ENCODE peak calls at places on chromosome 18, in eight cellular contexts. K, P, S, R, C, G, J and M are unnamed samples.

GRCh38 chr18:35178260-35178659 is 62.6 kb upstream of the ZNF397 start:
- DNase-seq in K (no peak), P (peak), S (peak), R (no peak), C (no peak), G (no peak), J (no peak), M (no peak)

GRCh38 chr18:61551586-61551985 is 218.4 kb downstream of the CDH20 start:
- DNase-seq in K (no peak), P (peak), S (peak), R (peak), C (peak), G (no peak), J (no peak), M (no peak)

GRCh38 chr18:46337206-46337710 is 233.1 kb downstream of the HAUS1 start:
- DNase-seq in K (no peak), P (no peak), S (no peak), R (no peak), C (no peak), G (no peak), J (no peak), M (no peak)

GRCh38 chr18:10270160-10270571 is 184.3 kb upstream of the APCDD1 start:
- DNase-seq in K (no peak), P (peak), S (no peak), R (no peak), C (no peak), G (no peak), J (no peak), M (no peak)

GRCh38 chr18:35478520-35479435 is 19.0 kb downstream of the INO80C start:
- DNase-seq in K (no peak), P (peak), S (no peak), R (no peak), C (peak), G (peak), J (no peak), M (no peak)

GRCh38 chr18:23958036-23958435 is 56.5 kb upstream of the TTC39C start:
- DNase-seq in K (no peak), P (no peak), S (no peak), R (no peak), C (no peak), G (peak), J (peak), M (no peak)

GRCh38 chr18:22872894-22873537 is 60.1 kb upstream of the RBBP8 start:
- DNase-seq in K (no peak), P (peak), S (no peak), R (no peak), C (peak), G (no peak), J (no peak), M (no peak)

GRCh38 chr18:68778280-68778875 is 19.5 kb upstream of the CCDC102B start:
- DNase-seq in K (no peak), P (peak), S (no peak), R (no peak), C (no peak), G (no peak), J (no peak), M (no peak)

GRCh38 chr18:46239998-46240397 is 135.8 kb downstream of the HAUS1 start:
- DNase-seq in K (no peak), P (no peak), S (no peak), R (no peak), C (no peak), G (no peak), J (no peak), M (no peak)

GRCh38 chr18:53864758-53865157 is 359.7 kb downstream of the MBD2 start:
- DNase-seq in K (no peak), P (no peak), S (no peak), R (no peak), C (no peak), G (no peak), J (no peak), M (no peak)

GRCh38 chr18:30862900-30863299 is 179.6 kb downstream of the DSC3 start:
- DNase-seq in K (no peak), P (no peak), S (no peak), R (no peak), C (no peak), G (no peak), J (no peak), M (no peak)

GRCh38 chr18:23133860-23134779 is 1.2 kb upstream of the CABLES1 start:
- DNase-seq in K (peak), P (no peak), S (no peak), R (no peak), C (peak), G (peak), J (no peak), M (peak)

GRCh38 chr18:3457261-3457724 is 7.3 kb downstream of the TGIF1 start:
- DNase-seq in K (no peak), P (no peak), S (no peak), R (no peak), C (peak), G (no peak), J (no peak), M (no peak)

GRCh38 chr18:11581286-11581685 is 28.1 kb upstream of the SLC35G4 start:
- DNase-seq in K (no peak), P (no peak), S (no peak), R (no peak), C (no peak), G (no peak), J (no peak), M (no peak)

GRCh38 chr18:70468861-70469570 is 180.2 kb downstream of the SOCS6 start:
- DNase-seq in K (no peak), P (no peak), S (no peak), R (no peak), C (no peak), G (no peak), J (no peak), M (no peak)

GRCh38 chr18:68150976-68151375 is 563.9 kb downstream of the TMX3 start:
- DNase-seq in K (no peak), P (no peak), S (no peak), R (no peak), C (no peak), G (no peak), J (no peak), M (no peak)

GRCh38 chr18:70287731-70288130 is 1.1 kb upstream of the SOCS6 start:
- DNase-seq in K (no peak), P (no peak), S (no peak), R (no peak), C (no peak), G (no peak), J (no peak), M (no peak)

GRCh38 chr18:22753130-22753831 is 179.8 kb upstream of the RBBP8 start:
- DNase-seq in K (no peak), P (no peak), S (no peak), R (no peak), C (no peak), G (no peak), J (no peak), M (no peak)

GRCh38 chr18:50286391-50287027 is 983 bp downstream of the CXXC1 start:
- DNase-seq in K (no peak), P (peak), S (no peak), R (no peak), C (peak), G (peak), J (peak), M (no peak)

GRCh38 chr18:23809411-23809810 is 120.2 kb downstream of the LAMA3 start:
- DNase-seq in K (no peak), P (no peak), S (no peak), R (no peak), C (no peak), G (no peak), J (no peak), M (no peak)

GRCh38 chr18:69948919-69949537 is 1.4 kb upstream of the CD226 start:
- DNase-seq in K (peak), P (peak), S (no peak), R (no peak), C (no peak), G (no peak), J (no peak), M (no peak)

GRCh38 chr18:58409802-58410445 is 219.0 kb downstream of the ALPK2 start:
- DNase-seq in K (no peak), P (no peak), S (no peak), R (no peak), C (no peak), G (no peak), J (no peak), M (no peak)

GRCh38 chr18:23094411-23095165 is 40.7 kb upstream of the CABLES1 start:
- DNase-seq in K (no peak), P (no peak), S (no peak), R (no peak), C (no peak), G (no peak), J (no peak), M (no peak)

GRCh38 chr18:69557246-69557781 is 156.6 kb downstream of the DOK6 start:
- DNase-seq in K (no peak), P (no peak), S (no peak), R (no peak), C (no peak), G (no peak), J (no peak), M (no peak)

DNA sequence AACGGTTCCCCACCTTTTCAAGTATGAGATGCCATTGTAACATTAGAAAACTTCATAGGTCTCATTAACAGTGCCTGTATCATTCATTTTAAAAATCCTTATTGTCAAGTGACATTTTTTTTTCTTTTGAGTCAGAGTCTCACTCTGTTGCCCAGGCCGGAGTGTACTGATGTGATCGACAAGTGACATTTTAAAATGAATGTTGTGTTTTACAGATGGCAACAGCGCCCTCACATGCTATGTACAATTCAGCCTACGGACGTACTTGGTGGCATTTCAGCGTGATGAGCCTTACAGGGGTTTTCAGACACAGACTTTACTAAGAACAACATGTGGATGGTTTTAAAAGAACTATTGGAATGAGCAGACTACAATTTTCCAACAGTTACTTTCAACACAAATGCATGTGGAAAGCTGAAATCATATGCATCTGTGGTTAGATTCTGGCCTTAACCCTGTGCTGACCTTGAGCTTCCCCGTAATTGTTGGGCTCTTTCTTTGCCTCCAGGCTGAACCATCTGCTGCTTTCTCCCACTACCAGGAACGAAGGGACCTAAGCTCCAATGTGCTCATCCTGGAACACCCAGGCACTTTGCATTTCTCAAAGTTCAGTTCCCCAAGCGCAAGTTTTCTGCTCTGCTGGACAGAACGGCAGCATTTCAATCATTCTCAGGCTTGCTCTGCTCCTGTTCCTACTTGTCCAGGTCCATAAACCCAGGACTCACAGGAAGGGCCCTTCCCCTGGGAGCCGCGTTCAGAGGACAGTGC is 119.9 kb upstream of the NDUFV2 start:
- DNase-seq in K (no peak), P (peak), S (peak), R (peak), C (peak), G (no peak), J (no peak), M (peak)
- TF ChIP-seq CTCF in K (peak), P (peak), S (peak), R (peak), C (peak), G (no peak), J (peak), M (peak)

GRCh38 chr18:56286775-56287174 is 351.6 kb downstream of the TXNL1 start:
- DNase-seq in K (no peak), P (peak), S (peak), R (peak), C (no peak), G (no peak), J (no peak), M (no peak)

GRCh38 chr18:56296381-56296780 is 342.0 kb downstream of the TXNL1 start:
- DNase-seq in K (no peak), P (no peak), S (no peak), R (no peak), C (no peak), G (no peak), J (no peak), M (no peak)

GRCh38 chr18:56294484-56295183 is 343.8 kb downstream of the TXNL1 start:
- DNase-seq in K (no peak), P (no peak), S (no peak), R (no peak), C (no peak), G (no peak), J (no peak), M (no peak)

GRCh38 chr18:56289381-56289780 is 349.0 kb downstream of the TXNL1 start:
- DNase-seq in K (no peak), P (no peak), S (no peak), R (no peak), C (no peak), G (no peak), J (no peak), M (no peak)

DNA sequence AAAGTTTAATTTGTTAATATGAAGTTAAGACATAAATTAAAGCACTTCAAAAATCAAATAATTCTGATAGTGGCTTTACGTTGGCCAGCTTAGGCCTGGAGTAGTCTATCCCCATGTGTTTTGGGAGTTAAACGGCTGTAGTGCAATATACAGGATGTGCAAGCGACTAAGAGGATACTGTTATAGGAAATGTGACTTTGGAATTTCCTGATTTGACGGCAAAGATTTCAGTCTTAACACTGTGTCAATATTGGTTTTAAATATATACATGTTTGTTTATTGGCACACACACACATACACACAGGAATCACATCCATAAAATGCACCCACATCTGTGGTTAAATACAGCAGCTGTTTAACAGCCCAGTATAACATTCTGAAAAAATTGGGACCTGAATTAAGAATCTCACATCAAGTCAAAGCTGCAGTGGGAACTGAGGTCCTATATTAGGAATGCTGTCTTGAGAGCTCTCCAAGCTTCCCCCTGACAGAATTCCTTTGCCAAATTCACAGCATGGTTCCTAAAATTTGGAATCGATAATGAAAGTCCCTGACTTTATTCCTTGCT is 347.1 kb downstream of the TXNL1 start:
- DNase-seq in K (no peak), P (peak), S (no peak), R (no peak), C (no peak), G (no peak), J (no peak), M (no peak)
- H3K4me3 ChIP-seq in K (no peak), P (no peak), S (no peak), R (no peak), C (no peak), G (no peak), J (no peak), M (no peak)

GRCh38 chr18:75314117-75314516 is 103.5 kb downstream of the TSHZ1 start:
- DNase-seq in K (no peak), P (no peak), S (no peak), R (no peak), C (no peak), G (no peak), J (no peak), M (no peak)

GRCh38 chr18:75304678-75305557 is 94.3 kb downstream of the TSHZ1 start:
- DNase-seq in K (no peak), P (no peak), S (no peak), R (no peak), C (no peak), G (no peak), J (no peak), M (no peak)

GRCh38 chr18:75305984-75306383 is 95.4 kb downstream of the TSHZ1 start:
- DNase-seq in K (no peak), P (no peak), S (no peak), R (no peak), C (no peak), G (no peak), J (no peak), M (no peak)

GRCh38 chr18:75307530-75307929 is 96.9 kb downstream of the TSHZ1 start:
- DNase-seq in K (no peak), P (no peak), S (no peak), R (no peak), C (no peak), G (no peak), J (no peak), M (no peak)

GRCh38 chr18:75309564-75309963 is 99.0 kb downstream of the TSHZ1 start:
- DNase-seq in K (no peak), P (no peak), S (no peak), R (no peak), C (no peak), G (no peak), J (no peak), M (no peak)
- TF ChIP-seq CTCF in K (no peak), P (no peak), S (no peak), R (no peak), C (no peak), G (no peak), J (no peak), M (no peak)

GRCh38 chr18:13500891-13501887 is 225.2 kb downstream of the FAM210A start:
- DNase-seq in K (no peak), P (peak), S (no peak), R (peak), C (peak), G (no peak), J (peak), M (no peak)
- H3K4me3 ChIP-seq in K (no peak), P (no peak), S (no peak), R (no peak), C (peak), G (no peak), J (peak), M (no peak)

GRCh38 chr18:79221136-79221535 is 151.9 kb downstream of the ATP9B start:
- DNase-seq in K (no peak), P (no peak), S (no peak), R (no peak), C (no peak), G (no peak), J (no peak), M (no peak)

GRCh38 chr18:79217979-79218604 is 148.9 kb downstream of the ATP9B start:
- DNase-seq in K (no peak), P (no peak), S (no peak), R (no peak), C (no peak), G (no peak), J (peak), M (no peak)

GRCh38 chr18:79216176-79216575 is 147.0 kb downstream of the ATP9B start:
- DNase-seq in K (no peak), P (no peak), S (no peak), R (no peak), C (no peak), G (no peak), J (no peak), M (no peak)

GRCh38 chr18:79222790-79223189 is 153.6 kb downstream of the ATP9B start:
- DNase-seq in K (no peak), P (no peak), S (no peak), R (no peak), C (no peak), G (no peak), J (no peak), M (no peak)

DNA sequence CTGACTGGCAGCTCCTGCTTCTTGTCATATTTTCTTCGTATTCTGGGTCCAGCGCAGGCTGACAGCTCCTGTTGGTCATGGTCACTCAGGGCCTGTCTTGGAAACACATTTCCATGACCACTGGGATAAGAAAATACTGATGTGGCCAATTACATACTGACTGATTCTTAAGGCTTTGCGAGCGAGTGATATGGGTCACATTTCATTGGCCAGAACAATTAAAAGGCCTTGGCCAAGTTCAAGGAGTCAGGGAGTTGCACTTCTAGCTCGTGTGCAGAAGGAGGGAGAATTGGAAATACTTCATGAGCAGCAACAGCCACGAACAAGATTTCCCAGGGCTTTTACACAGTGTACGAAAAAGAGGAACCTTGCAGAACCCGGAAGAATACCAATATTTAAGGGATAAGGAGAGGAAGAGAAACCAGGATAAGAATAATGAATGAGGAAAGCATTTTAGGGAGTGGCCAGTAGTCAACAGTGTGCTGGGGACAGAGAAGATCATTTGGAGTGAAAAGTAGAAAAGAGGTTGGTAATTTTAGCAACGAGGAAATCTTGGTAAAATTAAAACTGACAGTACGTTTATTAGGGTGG is 149.5 kb downstream of the ATP9B start:
- DNase-seq in K (no peak), P (no peak), S (no peak), R (no peak), C (no peak), G (no peak), J (no peak), M (no peak)
- TF ChIP-seq CTCF in K (no peak), P (no peak), S (no peak), R (no peak), C (no peak), G (no peak), J (no peak), M (no peak)

GRCh38 chr18:77208969-77209368 is 40.7 kb upstream of the GALR1 start:
- DNase-seq in K (no peak), P (peak), S (no peak), R (no peak), C (no peak), G (no peak), J (no peak), M (no peak)
- H3K4me3 ChIP-seq in K (no peak), P (peak), S (no peak), R (peak), C (no peak), G (no peak), J (peak), M (no peak)

GRCh38 chr18:59662008-59662701 is 35.1 kb downstream of the CCBE1 start:
- DNase-seq in K (no peak), P (peak), S (no peak), R (no peak), C (no peak), G (no peak), J (no peak), M (no peak)
- TF ChIP-seq CTCF in K (no peak), P (no peak), S (no peak), R (no peak), C (no peak), G (no peak), J (no peak), M (no peak)

DNA sequence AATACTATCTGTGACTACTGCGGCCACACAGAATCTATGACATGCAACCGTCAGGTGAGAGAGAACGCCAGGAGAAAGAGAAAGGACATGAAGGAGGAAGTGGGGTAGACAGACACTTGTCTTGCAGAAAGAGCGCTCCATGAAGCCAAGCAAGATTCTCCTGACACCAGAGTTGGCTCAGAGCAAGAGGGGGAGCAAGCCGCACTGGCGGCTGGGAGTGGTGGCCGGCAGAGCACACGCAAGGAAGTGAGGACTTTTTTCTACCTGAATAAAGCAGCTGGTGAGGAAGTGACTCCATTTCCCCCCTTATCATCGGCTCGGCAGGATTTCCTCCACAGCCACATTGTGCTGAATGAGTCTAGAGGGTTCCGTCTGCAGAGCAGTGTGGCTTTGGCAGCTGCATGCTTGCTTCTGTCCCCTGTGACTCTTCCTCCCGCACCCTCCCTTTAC is 181.5 kb downstream of the BCL2 start:
- DNase-seq in K (peak), P (no peak), S (no peak), R (no peak), C (no peak), G (no peak), J (peak), M (no peak)
- H3K4me3 ChIP-seq in K (peak), P (no peak), S (no peak), R (peak), C (no peak), G (no peak), J (peak), M (no peak)

GRCh38 chr18:44638141-44638540 is 42.5 kb upstream of the SETBP1 start:
- DNase-seq in K (no peak), P (no peak), S (no peak), R (no peak), C (no peak), G (no peak), J (no peak), M (no peak)
- TF ChIP-seq CTCF in K (no peak), P (no peak), S (no peak), R (no peak), C (no peak), G (no peak), J (no peak), M (no peak)